ENCODE peak calls at places on chromosome 21, in nine cellular contexts. One of them, this sample, is unnamed.

GRCh38 chr21:37445228-37445627 is 78.7 kb downstream of the DYRK1A start:
- DNase-seq in G401: no peak
- DNase-seq in psoas muscle: no peak
- DNase-seq in iris pigment epithelial cell: peak; percentile 59
- DNase-seq in fibroblast of the aortic adventitia: peak; percentile 64
- DNase-seq in HEK293T: no peak
- DNase-seq in SK-N-MC: no peak
- DNase-seq in upper lobe of right lung: no peak
- DNase-seq in ovary: no peak
- DNase-seq in this sample: no peak

GRCh38 chr21:32560896-32561295 is 24.4 kb downstream of the TCP10L start:
- DNase-seq in HEK293T: no peak
- DNase-seq in upper lobe of right lung: no peak
- DNase-seq in fibroblast of the aortic adventitia: no peak
- DNase-seq in iris pigment epithelial cell: no peak
- DNase-seq in psoas muscle: no peak
- DNase-seq in SK-N-MC: no peak
- DNase-seq in ovary: no peak
- DNase-seq in G401: no peak
- DNase-seq in this sample: no peak

GRCh38 chr21:42997053-42997452 is 22.7 kb downstream of the PKNOX1 start:
- DNase-seq in upper lobe of right lung: peak; percentile 60
- DNase-seq in HEK293T: no peak
- DNase-seq in fibroblast of the aortic adventitia: peak; percentile 96
- DNase-seq in G401: peak; percentile 35
- DNase-seq in psoas muscle: peak; percentile 61
- DNase-seq in SK-N-MC: no peak
- DNase-seq in ovary: peak; percentile 64
- DNase-seq in iris pigment epithelial cell: peak; percentile 99
- DNase-seq in this sample: peak; percentile 64

GRCh38 chr21:42150458-42151085 is 68.4 kb upstream of the ABCG1 start:
- DNase-seq in psoas muscle: no peak
- DNase-seq in HEK293T: no peak
- DNase-seq in upper lobe of right lung: peak; percentile 59
- DNase-seq in iris pigment epithelial cell: no peak
- DNase-seq in G401: no peak
- DNase-seq in fibroblast of the aortic adventitia: no peak
- DNase-seq in ovary: no peak
- DNase-seq in SK-N-MC: no peak
- DNase-seq in this sample: no peak

GRCh38 chr21:27423906-27424595 is 457.2 kb upstream of the ADAMTS5 start:
- DNase-seq in SK-N-MC: no peak
- DNase-seq in fibroblast of the aortic adventitia: peak; percentile 96
- DNase-seq in upper lobe of right lung: no peak
- DNase-seq in G401: no peak
- DNase-seq in psoas muscle: no peak
- DNase-seq in HEK293T: no peak
- DNase-seq in iris pigment epithelial cell: peak; percentile 74
- DNase-seq in ovary: no peak
- DNase-seq in this sample: no peak

GRCh38 chr21:40049031-40049958 is 182.1 kb downstream of the PCP4 start:
- DNase-seq in HEK293T: no peak
- DNase-seq in G401: no peak
- DNase-seq in iris pigment epithelial cell: peak; percentile 7
- DNase-seq in psoas muscle: peak; percentile 23
- DNase-seq in ovary: no peak
- DNase-seq in SK-N-MC: no peak
- DNase-seq in upper lobe of right lung: no peak
- DNase-seq in fibroblast of the aortic adventitia: no peak
- DNase-seq in this sample: no peak

GRCh38 chr21:39502631-39503030 is 50.9 kb downstream of the SH3BGR start:
- DNase-seq in HEK293T: no peak
- DNase-seq in SK-N-MC: no peak
- DNase-seq in G401: peak; percentile 12
- DNase-seq in psoas muscle: no peak
- DNase-seq in fibroblast of the aortic adventitia: no peak
- DNase-seq in ovary: no peak
- DNase-seq in upper lobe of right lung: no peak
- DNase-seq in iris pigment epithelial cell: no peak
- DNase-seq in this sample: no peak

GRCh38 chr21:43331962-43332458 is 94.9 kb downstream of the SIK1 start:
- DNase-seq in psoas muscle: peak; percentile 18
- DNase-seq in iris pigment epithelial cell: peak; percentile 97
- DNase-seq in G401: peak; percentile 36
- DNase-seq in ovary: peak; percentile 78
- DNase-seq in HEK293T: no peak
- DNase-seq in SK-N-MC: no peak
- DNase-seq in upper lobe of right lung: no peak
- DNase-seq in fibroblast of the aortic adventitia: peak; percentile 71
- DNase-seq in this sample: peak; percentile 96

GRCh38 chr21:41435728-41436127 is 9.7 kb downstream of the MX1 start:
- DNase-seq in upper lobe of right lung: no peak
- DNase-seq in ovary: no peak
- DNase-seq in G401: no peak
- DNase-seq in SK-N-MC: no peak
- DNase-seq in HEK293T: no peak
- DNase-seq in psoas muscle: no peak
- DNase-seq in fibroblast of the aortic adventitia: no peak
- DNase-seq in iris pigment epithelial cell: no peak
- DNase-seq in this sample: no peak

GRCh38 chr21:29190920-29191319 is 60.5 kb downstream of the MAP3K7CL start:
- DNase-seq in SK-N-MC: no peak
- DNase-seq in psoas muscle: peak; percentile 31
- DNase-seq in ovary: no peak
- DNase-seq in iris pigment epithelial cell: peak; percentile 95
- DNase-seq in fibroblast of the aortic adventitia: peak; percentile 47
- DNase-seq in HEK293T: no peak
- DNase-seq in upper lobe of right lung: no peak
- DNase-seq in G401: no peak
- DNase-seq in this sample: no peak

GRCh38 chr21:46120301-46121285 is 22.7 kb downstream of the COL6A2 start:
- DNase-seq in G401: no peak
- DNase-seq in upper lobe of right lung: peak; percentile 60
- DNase-seq in psoas muscle: peak; percentile 12
- DNase-seq in HEK293T: no peak
- DNase-seq in fibroblast of the aortic adventitia: no peak
- DNase-seq in SK-N-MC: no peak
- DNase-seq in ovary: peak; percentile 10
- DNase-seq in iris pigment epithelial cell: no peak
- DNase-seq in this sample: no peak

GRCh38 chr21:34147835-34148804 is 74.7 kb downstream of the MRPS6 start:
- DNase-seq in fibroblast of the aortic adventitia: peak; percentile 45
- DNase-seq in HEK293T: no peak
- DNase-seq in G401: no peak
- DNase-seq in SK-N-MC: no peak
- DNase-seq in iris pigment epithelial cell: peak; percentile 31
- DNase-seq in psoas muscle: no peak
- DNase-seq in ovary: no peak
- DNase-seq in upper lobe of right lung: no peak
- DNase-seq in this sample: no peak

GRCh38 chr21:38913120-38913975 is 107.6 kb downstream of the ETS2 start:
- DNase-seq in G401: peak; percentile 4
- DNase-seq in fibroblast of the aortic adventitia: peak; percentile 77
- DNase-seq in iris pigment epithelial cell: peak; percentile 72
- DNase-seq in HEK293T: peak; percentile 31
- DNase-seq in upper lobe of right lung: peak; percentile 94
- DNase-seq in ovary: peak; percentile 91
- DNase-seq in psoas muscle: peak; percentile 83
- DNase-seq in SK-N-MC: no peak
- DNase-seq in this sample: peak; percentile 8

GRCh38 chr21:26385721-26386120 is 187.4 kb downstream of the CYYR1 start:
- DNase-seq in fibroblast of the aortic adventitia: peak; percentile 54
- DNase-seq in psoas muscle: no peak
- DNase-seq in HEK293T: no peak
- DNase-seq in G401: no peak
- DNase-seq in upper lobe of right lung: no peak
- DNase-seq in ovary: no peak
- DNase-seq in iris pigment epithelial cell: peak; percentile 42
- DNase-seq in SK-N-MC: no peak
- DNase-seq in this sample: no peak

GRCh38 chr21:39159342-39160063 is 23.7 kb downstream of the PSMG1 start:
- DNase-seq in SK-N-MC: no peak
- DNase-seq in ovary: no peak
- DNase-seq in HEK293T: no peak
- DNase-seq in G401: no peak
- DNase-seq in fibroblast of the aortic adventitia: peak; percentile 76
- DNase-seq in iris pigment epithelial cell: peak; percentile 92
- DNase-seq in upper lobe of right lung: no peak
- DNase-seq in psoas muscle: no peak
- DNase-seq in this sample: no peak

GRCh38 chr21:37367758-37368535 is 1.4 kb downstream of the DYRK1A start:
- DNase-seq in fibroblast of the aortic adventitia: peak; percentile 47
- DNase-seq in psoas muscle: peak; percentile 55
- DNase-seq in HEK293T: no peak
- DNase-seq in iris pigment epithelial cell: peak; percentile 53
- DNase-seq in upper lobe of right lung: peak; percentile 79
- DNase-seq in SK-N-MC: no peak
- DNase-seq in ovary: peak; percentile 33
- DNase-seq in G401: no peak
- DNase-seq in this sample: peak; percentile 62

GRCh38 chr21:34952701-34953100 is 96.4 kb downstream of the RUNX1 start:
- DNase-seq in upper lobe of right lung: no peak
- DNase-seq in ovary: no peak
- DNase-seq in psoas muscle: no peak
- DNase-seq in fibroblast of the aortic adventitia: no peak
- DNase-seq in SK-N-MC: no peak
- DNase-seq in G401: no peak
- DNase-seq in HEK293T: no peak
- DNase-seq in iris pigment epithelial cell: peak; percentile 43
- DNase-seq in this sample: no peak

GRCh38 chr21:27721675-27722074 is 754.8 kb upstream of the ADAMTS5 start:
- DNase-seq in ovary: no peak
- DNase-seq in G401: no peak
- DNase-seq in fibroblast of the aortic adventitia: no peak
- DNase-seq in iris pigment epithelial cell: no peak
- DNase-seq in upper lobe of right lung: no peak
- DNase-seq in psoas muscle: no peak
- DNase-seq in SK-N-MC: no peak
- DNase-seq in HEK293T: no peak
- DNase-seq in this sample: no peak

GRCh38 chr21:36210779-36211659 is 54.4 kb downstream of the DOP1B start:
- DNase-seq in G401: peak; percentile 61
- DNase-seq in iris pigment epithelial cell: no peak
- DNase-seq in upper lobe of right lung: no peak
- DNase-seq in SK-N-MC: no peak
- DNase-seq in HEK293T: no peak
- DNase-seq in ovary: no peak
- DNase-seq in fibroblast of the aortic adventitia: no peak
- DNase-seq in psoas muscle: no peak
- DNase-seq in this sample: no peak

GRCh38 chr21:45981641-45982255 is at the start of gene COL6A1:
- DNase-seq in psoas muscle: peak; percentile 67
- DNase-seq in G401: no peak
- DNase-seq in ovary: peak; percentile 78
- DNase-seq in SK-N-MC: no peak
- DNase-seq in iris pigment epithelial cell: peak; percentile 65
- DNase-seq in fibroblast of the aortic adventitia: peak; percentile 71
- DNase-seq in upper lobe of right lung: peak; percentile 80
- DNase-seq in HEK293T: peak; percentile 89
- DNase-seq in this sample: peak; percentile 57

GRCh38 chr21:33655591-33656221 is 13.4 kb downstream of the ITSN1 start:
- DNase-seq in ovary: no peak
- DNase-seq in psoas muscle: no peak
- DNase-seq in fibroblast of the aortic adventitia: peak; percentile 96
- DNase-seq in G401: no peak
- DNase-seq in HEK293T: peak; percentile 20
- DNase-seq in iris pigment epithelial cell: peak; percentile 97
- DNase-seq in upper lobe of right lung: no peak
- DNase-seq in SK-N-MC: no peak
- DNase-seq in this sample: peak; percentile 38

GRCh38 chr21:27700974-27701614 is 734.2 kb upstream of the ADAMTS5 start:
- DNase-seq in upper lobe of right lung: peak; percentile 84
- DNase-seq in SK-N-MC: peak; percentile 53
- DNase-seq in HEK293T: peak; percentile 72
- DNase-seq in ovary: peak; percentile 83
- DNase-seq in G401: peak; percentile 85
- DNase-seq in fibroblast of the aortic adventitia: peak; percentile 93
- DNase-seq in psoas muscle: peak; percentile 83
- DNase-seq in iris pigment epithelial cell: peak; percentile 84
- DNase-seq in this sample: peak; percentile 67

GRCh38 chr21:35697321-35697808 is 363.0 kb downstream of the SETD4 start:
- DNase-seq in iris pigment epithelial cell: peak; percentile 52
- DNase-seq in ovary: peak; percentile 87
- DNase-seq in upper lobe of right lung: peak; percentile 76
- DNase-seq in HEK293T: no peak
- DNase-seq in G401: no peak
- DNase-seq in psoas muscle: peak; percentile 61
- DNase-seq in fibroblast of the aortic adventitia: peak; percentile 51
- DNase-seq in SK-N-MC: no peak
- DNase-seq in this sample: no peak

GRCh38 chr21:29155118-29155932 is 24.9 kb downstream of the MAP3K7CL start:
- DNase-seq in G401: peak; percentile 46
- DNase-seq in HEK293T: peak; percentile 57
- DNase-seq in upper lobe of right lung: peak; percentile 71
- DNase-seq in SK-N-MC: no peak
- DNase-seq in psoas muscle: peak; percentile 63
- DNase-seq in ovary: peak; percentile 15
- DNase-seq in iris pigment epithelial cell: peak; percentile 80
- DNase-seq in fibroblast of the aortic adventitia: peak; percentile 97
- DNase-seq in this sample: no peak

GRCh38 chr21:40660461-40660860 is 186.5 kb downstream of the DSCAM start:
- DNase-seq in SK-N-MC: no peak
- DNase-seq in HEK293T: no peak
- DNase-seq in psoas muscle: no peak
- DNase-seq in upper lobe of right lung: no peak
- DNase-seq in iris pigment epithelial cell: no peak
- DNase-seq in ovary: no peak
- DNase-seq in G401: no peak
- DNase-seq in fibroblast of the aortic adventitia: no peak
- DNase-seq in this sample: no peak

GRCh38 chr21:41622831-41623548 is 115.0 kb upstream of the TMPRSS2 start:
- DNase-seq in ovary: no peak
- DNase-seq in iris pigment epithelial cell: peak; percentile 42
- DNase-seq in fibroblast of the aortic adventitia: no peak
- DNase-seq in G401: no peak
- DNase-seq in SK-N-MC: no peak
- DNase-seq in HEK293T: no peak
- DNase-seq in psoas muscle: no peak
- DNase-seq in upper lobe of right lung: no peak
- DNase-seq in this sample: peak; percentile 20

GRCh38 chr21:25639167-25639921 is at the start of gene JAM2:
- DNase-seq in G401: peak; percentile 27
- DNase-seq in fibroblast of the aortic adventitia: no peak
- DNase-seq in SK-N-MC: no peak
- DNase-seq in psoas muscle: peak; percentile 47
- DNase-seq in iris pigment epithelial cell: peak; percentile 14
- DNase-seq in upper lobe of right lung: peak; percentile 67
- DNase-seq in HEK293T: peak; percentile 78
- DNase-seq in ovary: peak; percentile 55
- DNase-seq in this sample: peak; percentile 3

GRCh38 chr21:38853421-38853919 is 47.7 kb downstream of the ETS2 start:
- DNase-seq in iris pigment epithelial cell: peak; percentile 95
- DNase-seq in G401: no peak
- DNase-seq in psoas muscle: peak; percentile 90
- DNase-seq in fibroblast of the aortic adventitia: peak; percentile 85
- DNase-seq in ovary: no peak
- DNase-seq in HEK293T: no peak
- DNase-seq in SK-N-MC: no peak
- DNase-seq in upper lobe of right lung: no peak
- DNase-seq in this sample: no peak

GRCh38 chr21:20617130-20617529 is 381.1 kb upstream of the NCAM2 start:
- DNase-seq in G401: no peak
- DNase-seq in ovary: no peak
- DNase-seq in HEK293T: no peak
- DNase-seq in psoas muscle: no peak
- DNase-seq in fibroblast of the aortic adventitia: no peak
- DNase-seq in iris pigment epithelial cell: no peak
- DNase-seq in SK-N-MC: no peak
- DNase-seq in upper lobe of right lung: no peak
- DNase-seq in this sample: no peak

GRCh38 chr21:45410865-45411809 is 6.2 kb downstream of the COL18A1 start:
- DNase-seq in G401: no peak
- DNase-seq in iris pigment epithelial cell: no peak
- DNase-seq in fibroblast of the aortic adventitia: no peak
- DNase-seq in psoas muscle: peak; percentile 15
- DNase-seq in ovary: no peak
- DNase-seq in SK-N-MC: no peak
- DNase-seq in HEK293T: no peak
- DNase-seq in upper lobe of right lung: no peak
- DNase-seq in this sample: no peak

GRCh38 chr21:34132905-34133304 is 59.5 kb downstream of the MRPS6 start:
- DNase-seq in upper lobe of right lung: no peak
- DNase-seq in ovary: no peak
- DNase-seq in G401: no peak
- DNase-seq in psoas muscle: no peak
- DNase-seq in iris pigment epithelial cell: no peak
- DNase-seq in HEK293T: no peak
- DNase-seq in fibroblast of the aortic adventitia: no peak
- DNase-seq in SK-N-MC: no peak
- DNase-seq in this sample: no peak